ENCODE peak calls at places on chromosome 12, in five cellular contexts. One of them, this sample, is unnamed.

GRCh38 chr12:25276199-25276937 is 25.6 kb upstream of the KRAS start:
- DNase-seq in esophagus squamous epithelium: no peak
- DNase-seq in heart left ventricle: no peak
- DNase-seq in brain microvascular endothelial cell: peak
- DNase-seq in SK-N-SH: peak
- DNase-seq in this sample: peak

GRCh38 chr12:53198470-53199110 is 8.5 kb downstream of the ITGB7 start:
- DNase-seq in esophagus squamous epithelium: no peak
- DNase-seq in heart left ventricle: no peak
- DNase-seq in brain microvascular endothelial cell: no peak
- DNase-seq in SK-N-SH: no peak
- DNase-seq in this sample: no peak

GRCh38 chr12:56258068-56258819 is at the start of gene ANKRD52:
- DNase-seq in esophagus squamous epithelium: no peak
- DNase-seq in heart left ventricle: peak
- DNase-seq in brain microvascular endothelial cell: peak
- DNase-seq in SK-N-SH: peak
- DNase-seq in this sample: peak

GRCh38 chr12:31118831-31119530 is 45.3 kb downstream of the DDX11 start:
- DNase-seq in esophagus squamous epithelium: no peak
- DNase-seq in heart left ventricle: no peak
- DNase-seq in brain microvascular endothelial cell: no peak
- DNase-seq in SK-N-SH: peak
- DNase-seq in this sample: peak

GRCh38 chr12:42704810-42705401 is 115.4 kb upstream of the PRICKLE1 start:
- DNase-seq in esophagus squamous epithelium: no peak
- DNase-seq in heart left ventricle: no peak
- DNase-seq in brain microvascular endothelial cell: no peak
- DNase-seq in SK-N-SH: no peak
- DNase-seq in this sample: no peak

GRCh38 chr12:99110866-99111265 is 465.8 kb downstream of the APAF1 start:
- DNase-seq in esophagus squamous epithelium: no peak
- DNase-seq in heart left ventricle: no peak
- DNase-seq in brain microvascular endothelial cell: no peak
- DNase-seq in SK-N-SH: no peak
- DNase-seq in this sample: no peak

GRCh38 chr12:96402061-96402460 is 1.8 kb upstream of the CDK17 start:
- DNase-seq in esophagus squamous epithelium: no peak
- DNase-seq in heart left ventricle: no peak
- DNase-seq in brain microvascular endothelial cell: no peak
- DNase-seq in SK-N-SH: no peak
- DNase-seq in this sample: no peak

GRCh38 chr12:110001596-110001995 is 2.4 kb downstream of the ANKRD13A start:
- DNase-seq in esophagus squamous epithelium: no peak
- DNase-seq in heart left ventricle: no peak
- DNase-seq in brain microvascular endothelial cell: peak
- DNase-seq in SK-N-SH: no peak
- DNase-seq in this sample: peak

GRCh38 chr12:107092669-107093546 is 441 bp downstream of the CRY1 start:
- DNase-seq in esophagus squamous epithelium: peak
- DNase-seq in heart left ventricle: peak
- DNase-seq in brain microvascular endothelial cell: peak
- DNase-seq in SK-N-SH: peak
- DNase-seq in this sample: no peak

GRCh38 chr12:30594509-30594908 is 101.2 kb downstream of the IPO8 start:
- DNase-seq in esophagus squamous epithelium: no peak
- DNase-seq in heart left ventricle: no peak
- DNase-seq in brain microvascular endothelial cell: no peak
- DNase-seq in SK-N-SH: no peak
- DNase-seq in this sample: no peak

GRCh38 chr12:55818140-55818728 is 393 bp downstream of the ORMDL2 start:
- DNase-seq in esophagus squamous epithelium: no peak
- DNase-seq in heart left ventricle: no peak
- DNase-seq in brain microvascular endothelial cell: no peak
- DNase-seq in SK-N-SH: peak
- DNase-seq in this sample: peak

GRCh38 chr12:85951823-85952222 is 77.7 kb downstream of the NTS start:
- DNase-seq in esophagus squamous epithelium: no peak
- DNase-seq in heart left ventricle: no peak
- DNase-seq in brain microvascular endothelial cell: no peak
- DNase-seq in SK-N-SH: peak
- DNase-seq in this sample: no peak

GRCh38 chr12:64181504-64182291 is 40.4 kb downstream of the KICS2 start:
- DNase-seq in esophagus squamous epithelium: no peak
- DNase-seq in heart left ventricle: peak
- DNase-seq in brain microvascular endothelial cell: peak
- DNase-seq in SK-N-SH: peak
- DNase-seq in this sample: peak

GRCh38 chr12:68899251-68899771 is 33.7 kb downstream of the CPM start:
- DNase-seq in esophagus squamous epithelium: no peak
- DNase-seq in heart left ventricle: no peak
- DNase-seq in brain microvascular endothelial cell: peak
- DNase-seq in SK-N-SH: no peak
- DNase-seq in this sample: peak

GRCh38 chr12:104958946-104959841 is 1.1 kb upstream of the SLC41A2 start:
- DNase-seq in esophagus squamous epithelium: no peak
- DNase-seq in heart left ventricle: no peak
- DNase-seq in brain microvascular endothelial cell: peak
- DNase-seq in SK-N-SH: no peak
- DNase-seq in this sample: peak

GRCh38 chr12:77049767-77050353 is 15.5 kb downstream of the E2F7 start:
- DNase-seq in esophagus squamous epithelium: no peak
- DNase-seq in heart left ventricle: no peak
- DNase-seq in brain microvascular endothelial cell: peak
- DNase-seq in SK-N-SH: peak
- DNase-seq in this sample: peak

GRCh38 chr12:80778005-80778541 is 61.4 kb downstream of the MYF5 start:
- DNase-seq in esophagus squamous epithelium: no peak
- DNase-seq in heart left ventricle: peak
- DNase-seq in brain microvascular endothelial cell: peak
- DNase-seq in SK-N-SH: peak
- DNase-seq in this sample: peak

GRCh38 chr12:51318846-51319570 is 5.0 kb downstream of the BIN2 start:
- DNase-seq in esophagus squamous epithelium: no peak
- DNase-seq in heart left ventricle: no peak
- DNase-seq in brain microvascular endothelial cell: no peak
- DNase-seq in SK-N-SH: no peak
- DNase-seq in this sample: no peak

GRCh38 chr12:88471641-88472040 is 108.6 kb downstream of the KITLG start:
- DNase-seq in esophagus squamous epithelium: no peak
- DNase-seq in heart left ventricle: no peak
- DNase-seq in brain microvascular endothelial cell: peak
- DNase-seq in SK-N-SH: no peak
- DNase-seq in this sample: peak

GRCh38 chr12:32030151-32030550 is 70.9 kb downstream of the RESF1 start:
- DNase-seq in esophagus squamous epithelium: no peak
- DNase-seq in heart left ventricle: no peak
- DNase-seq in brain microvascular endothelial cell: no peak
- DNase-seq in SK-N-SH: no peak
- DNase-seq in this sample: no peak

GRCh38 chr12:6312529-6313325 is 2.2 kb downstream of the PLEKHG6 start:
- DNase-seq in esophagus squamous epithelium: no peak
- DNase-seq in heart left ventricle: no peak
- DNase-seq in brain microvascular endothelial cell: no peak
- DNase-seq in SK-N-SH: no peak
- DNase-seq in this sample: peak

GRCh38 chr12:55636116-55636655 is 506 bp upstream of the OR10P1 start:
- DNase-seq in esophagus squamous epithelium: no peak
- DNase-seq in heart left ventricle: no peak
- DNase-seq in brain microvascular endothelial cell: no peak
- DNase-seq in SK-N-SH: no peak
- DNase-seq in this sample: no peak

GRCh38 chr12:14885718-14886201 is at the start of gene MGP:
- DNase-seq in esophagus squamous epithelium: no peak
- DNase-seq in heart left ventricle: peak
- DNase-seq in brain microvascular endothelial cell: peak
- DNase-seq in SK-N-SH: no peak
- DNase-seq in this sample: peak

GRCh38 chr12:130932061-130932650 is 21.6 kb upstream of the ADGRD1 start:
- DNase-seq in esophagus squamous epithelium: no peak
- DNase-seq in heart left ventricle: no peak
- DNase-seq in brain microvascular endothelial cell: no peak
- DNase-seq in SK-N-SH: no peak
- DNase-seq in this sample: no peak

GRCh38 chr12:6052206-6052939 is 72.1 kb downstream of the VWF start:
- DNase-seq in esophagus squamous epithelium: no peak
- DNase-seq in heart left ventricle: peak
- DNase-seq in brain microvascular endothelial cell: no peak
- DNase-seq in SK-N-SH: no peak
- DNase-seq in this sample: no peak

GRCh38 chr12:110104188-110104969 is 19.8 kb upstream of the IFT81 start:
- DNase-seq in esophagus squamous epithelium: no peak
- DNase-seq in heart left ventricle: no peak
- DNase-seq in brain microvascular endothelial cell: no peak
- DNase-seq in SK-N-SH: no peak
- DNase-seq in this sample: peak

GRCh38 chr12:96989916-96990315 is 82.9 kb downstream of the NEDD1 start:
- DNase-seq in esophagus squamous epithelium: no peak
- DNase-seq in heart left ventricle: no peak
- DNase-seq in brain microvascular endothelial cell: no peak
- DNase-seq in SK-N-SH: no peak
- DNase-seq in this sample: no peak

GRCh38 chr12:52178443-52178842 is 13.4 kb downstream of the KRT80 start:
- DNase-seq in esophagus squamous epithelium: no peak
- DNase-seq in heart left ventricle: no peak
- DNase-seq in brain microvascular endothelial cell: no peak
- DNase-seq in SK-N-SH: no peak
- DNase-seq in this sample: no peak

GRCh38 chr12:43655586-43655985 is 103.0 kb downstream of the PUS7L start:
- DNase-seq in esophagus squamous epithelium: no peak
- DNase-seq in heart left ventricle: no peak
- DNase-seq in brain microvascular endothelial cell: peak
- DNase-seq in SK-N-SH: no peak
- DNase-seq in this sample: peak

DNA sequence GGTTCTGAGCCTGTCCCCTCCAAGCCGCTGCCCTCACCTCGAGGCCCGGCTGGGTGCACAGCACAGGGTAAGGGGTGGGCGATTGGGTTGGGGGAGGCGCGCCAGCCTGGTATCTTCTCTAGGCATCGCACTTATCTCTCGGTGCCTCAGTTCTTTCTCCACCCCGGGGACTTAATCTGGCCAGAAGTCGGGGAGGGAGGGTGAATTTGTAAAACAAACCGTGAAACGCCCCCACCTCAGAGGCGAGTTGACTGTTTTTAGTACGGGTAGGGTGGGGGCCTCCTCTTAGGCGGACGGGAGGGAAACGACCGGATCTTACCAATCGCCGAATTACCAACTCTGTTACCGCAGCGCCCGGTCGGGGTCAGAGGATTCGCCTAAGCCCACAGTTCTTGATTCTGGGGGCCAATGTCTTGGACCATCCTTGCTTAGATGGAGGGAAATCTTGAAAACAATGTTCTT is 1.4 kb upstream of the TBX3 start:
- DNase-seq in esophagus squamous epithelium: no peak
- DNase-seq in heart left ventricle: no peak
- DNase-seq in brain microvascular endothelial cell: no peak
- DNase-seq in SK-N-SH: peak
- DNase-seq in this sample: peak
- H3K4me3 ChIP-seq in esophagus squamous epithelium: peak
- H3K4me3 ChIP-seq in heart left ventricle: peak
- H3K4me3 ChIP-seq in brain microvascular endothelial cell: peak
- H3K4me3 ChIP-seq in SK-N-SH: peak
- H3K4me3 ChIP-seq in this sample: peak

GRCh38 chr12:48818831-48819590 is 715 bp downstream of the CACNB3 start:
- DNase-seq in esophagus squamous epithelium: no peak
- DNase-seq in heart left ventricle: no peak
- DNase-seq in brain microvascular endothelial cell: no peak
- DNase-seq in SK-N-SH: no peak
- DNase-seq in this sample: no peak
- TF ChIP-seq CTCF in esophagus squamous epithelium: no peak
- TF ChIP-seq CTCF in heart left ventricle: no peak
- TF ChIP-seq CTCF in brain microvascular endothelial cell: peak
- TF ChIP-seq CTCF in SK-N-SH: peak
- TF ChIP-seq CTCF in this sample: no peak

DNA sequence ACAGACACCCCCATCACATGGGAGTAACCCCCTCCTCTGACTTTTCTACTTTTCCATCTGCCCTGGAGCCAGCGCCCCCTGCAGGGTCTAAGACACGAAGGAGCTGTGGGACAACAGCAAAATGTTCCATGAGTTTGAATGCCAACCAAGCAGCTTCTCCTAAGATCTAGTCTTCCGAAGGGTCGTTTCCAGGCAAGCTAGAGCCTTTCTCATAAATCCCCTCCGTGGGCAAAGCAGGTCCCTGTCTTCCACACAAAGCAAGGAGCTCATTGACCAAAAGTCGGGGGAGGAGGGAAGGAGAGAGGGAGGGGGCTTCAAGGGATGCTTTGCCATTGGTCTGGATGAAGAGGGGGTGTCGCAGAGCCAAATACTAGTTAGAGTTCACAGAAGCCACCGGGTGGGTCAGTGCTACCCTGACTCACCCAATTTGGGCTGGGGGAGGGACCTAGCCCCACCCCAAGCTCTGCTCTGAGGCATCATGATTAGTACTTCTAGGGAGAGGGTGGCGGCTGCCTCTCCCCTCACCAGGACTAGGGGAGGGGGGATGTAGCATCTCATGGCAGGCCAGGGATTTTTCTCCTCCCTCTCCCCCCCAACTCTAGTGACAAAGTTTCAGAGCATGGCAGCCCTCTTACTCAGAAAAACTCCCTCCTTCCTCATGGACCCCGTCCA is 1.6 kb downstream of the MSI1 start:
- DNase-seq in esophagus squamous epithelium: no peak
- DNase-seq in heart left ventricle: no peak
- DNase-seq in brain microvascular endothelial cell: no peak
- DNase-seq in SK-N-SH: peak
- DNase-seq in this sample: no peak
- H3K4me3 ChIP-seq in esophagus squamous epithelium: peak
- H3K4me3 ChIP-seq in heart left ventricle: peak
- H3K4me3 ChIP-seq in brain microvascular endothelial cell: no peak
- H3K4me3 ChIP-seq in SK-N-SH: peak
- H3K4me3 ChIP-seq in this sample: no peak

DNA sequence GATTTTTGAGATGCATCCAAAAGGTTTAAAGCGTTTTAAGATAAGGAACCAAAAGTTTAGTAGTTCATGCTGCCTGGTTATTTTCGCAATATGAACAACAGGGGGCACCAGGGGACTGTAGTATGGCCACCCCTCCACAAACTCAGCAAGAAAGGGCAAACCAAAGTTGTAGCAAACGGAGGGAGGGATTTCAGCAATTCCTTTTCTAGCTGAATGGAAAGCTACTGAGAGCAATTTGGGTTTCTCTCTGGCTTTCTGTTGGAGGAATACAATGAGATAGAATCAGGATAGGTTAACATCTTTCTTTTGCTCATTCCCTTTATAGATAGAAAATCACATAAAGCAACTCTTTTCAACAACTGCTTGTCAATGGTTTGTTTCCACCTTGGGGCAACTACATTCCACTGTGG is 62.5 kb downstream of the DRAM1 start:
- DNase-seq in esophagus squamous epithelium: no peak
- DNase-seq in heart left ventricle: peak
- DNase-seq in brain microvascular endothelial cell: peak
- DNase-seq in SK-N-SH: peak
- DNase-seq in this sample: peak
- TF ChIP-seq CTCF in esophagus squamous epithelium: peak
- TF ChIP-seq CTCF in heart left ventricle: peak
- TF ChIP-seq CTCF in brain microvascular endothelial cell: peak
- TF ChIP-seq CTCF in SK-N-SH: peak
- TF ChIP-seq CTCF in this sample: peak

This sample was measured in foreskin fibroblast.